ENCODE peak calls at places on chromosomes 5 and 9, in four cellular contexts. N is pancreas, W is tibial nerve, H is A549. J is an unnamed sample.
A peak's percentile ranks its signal among the peaks of the same experiment; 100 is the strongest.

GRCh38 chr9:133045132-133045531 is 14.3 kb downstream of the GTF3C5 start:
- DNase-seq in N (no peak), H (no peak), W (no peak), J (no peak)

GRCh38 chr5:118592234-118592633 is 396.1 kb downstream of the DTWD2 start:
- DNase-seq in W (no peak), N (no peak), H (no peak), J (no peak)

GRCh38 chr9:81575976-81576375 is 113.4 kb downstream of the TLE1 start:
- DNase-seq in H (no peak), N (no peak), W (no peak), J (no peak)

GRCh38 chr5:35030426-35030825 is 17.3 kb downstream of the AGXT2 start:
- DNase-seq in W (no peak), H (no peak), N (no peak), J (no peak)

GRCh38 chr5:7779663-7780030 is 71.3 kb downstream of the CFAP90 start:
- DNase-seq in W (no peak), H (no peak), N (no peak), J (no peak)

GRCh38 chr9:117224676-117225075 is 190.2 kb downstream of the ASTN2 start:
- DNase-seq in N (no peak), W (no peak), H (no peak), J (no peak)

GRCh38 chr5:1730487-1730847 is 69.2 kb downstream of the MRPL36 start:
- DNase-seq in N (no peak), H (no peak), W (no peak), J (no peak)

GRCh38 chr9:3865373-3865772 is 339.6 kb upstream of the RFX3 start:
- DNase-seq in H (no peak), N (no peak), W (no peak), J (no peak)

GRCh38 chr5:151498395-151499155 is 51.2 kb downstream of the SLC36A1 start:
- DNase-seq in H (no peak), N (no peak), W (no peak), J (no peak)

GRCh38 chr5:26833596-26833995 is 204.8 kb downstream of the CDH9 start:
- DNase-seq in N (no peak), W (no peak), H (no peak), J (no peak)

GRCh38 chr5:115069087-115069968 is 100.4 kb downstream of the TRIM36 start:
- DNase-seq in W (peak; percentile 12), N (peak; percentile 18), H (peak; percentile 33), J (no peak)

GRCh38 chr9:98502311-98502975 is 206.3 kb downstream of the GABBR2 start:
- DNase-seq in N (no peak), H (no peak), W (no peak), J (no peak)

GRCh38 chr5:80055491-80056170 is 20.5 kb downstream of the THBS4 start:
- DNase-seq in H (no peak), W (no peak), N (no peak), J (no peak)

GRCh38 chr5:110309222-110309621 is 417.2 kb downstream of the TMEM232 start:
- DNase-seq in W (no peak), H (no peak), N (no peak), J (no peak)

GRCh38 chr5:122805481-122805880 is 30.6 kb downstream of the SNX2 start:
- DNase-seq in W (no peak), H (no peak), N (no peak), J (no peak)

GRCh38 chr9:107639426-107639825 is 149.9 kb upstream of the KLF4 start:
- DNase-seq in W (no peak), N (no peak), H (no peak), J (no peak)

GRCh38 chr5:159316519-159317383 is 13.5 kb downstream of the IL12B start:
- DNase-seq in H (peak; percentile 60), N (no peak), W (peak; percentile 23), J (no peak)

GRCh38 chr5:3195991-3196390 is 399.6 kb upstream of the IRX1 start:
- DNase-seq in N (no peak), W (no peak), H (no peak), J (no peak)

GRCh38 chr5:3194684-3195083 is 400.9 kb upstream of the IRX1 start:
- DNase-seq in H (no peak), N (no peak), W (no peak), J (no peak)

GRCh38 chr5:3197237-3197636 is 398.4 kb upstream of the IRX1 start:
- DNase-seq in W (no peak), N (no peak), H (no peak), J (no peak)

GRCh38 chr5:3191585-3191984 is 404.0 kb upstream of the IRX1 start:
- DNase-seq in H (no peak), W (no peak), N (no peak), J (no peak)

DNA sequence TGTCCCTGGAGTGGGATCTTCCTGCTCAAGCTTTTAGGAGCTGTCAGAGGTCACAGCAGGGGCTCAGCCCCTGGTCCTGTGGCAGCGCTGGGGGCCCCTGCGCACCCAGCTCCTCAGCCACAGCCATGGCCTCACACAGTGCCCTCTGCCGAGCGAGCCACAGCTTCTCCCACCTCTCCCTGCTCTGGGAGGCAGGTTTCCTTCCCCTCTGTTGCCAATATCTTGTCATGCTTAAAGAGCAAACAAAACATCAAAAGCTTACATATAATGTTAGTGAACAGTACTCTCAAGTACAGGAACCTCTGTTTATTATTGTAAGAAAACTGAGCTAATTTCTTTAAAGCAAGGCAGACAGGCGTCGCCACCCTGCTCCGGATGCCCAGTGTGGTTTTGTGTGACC is 401.5 kb upstream of the IRX1 start:
- DNase-seq in W (no peak), N (no peak), H (no peak), J (no peak)
- TF ChIP-seq CTCF in W (no peak), N (no peak), H (no peak), J (no peak)

DNA sequence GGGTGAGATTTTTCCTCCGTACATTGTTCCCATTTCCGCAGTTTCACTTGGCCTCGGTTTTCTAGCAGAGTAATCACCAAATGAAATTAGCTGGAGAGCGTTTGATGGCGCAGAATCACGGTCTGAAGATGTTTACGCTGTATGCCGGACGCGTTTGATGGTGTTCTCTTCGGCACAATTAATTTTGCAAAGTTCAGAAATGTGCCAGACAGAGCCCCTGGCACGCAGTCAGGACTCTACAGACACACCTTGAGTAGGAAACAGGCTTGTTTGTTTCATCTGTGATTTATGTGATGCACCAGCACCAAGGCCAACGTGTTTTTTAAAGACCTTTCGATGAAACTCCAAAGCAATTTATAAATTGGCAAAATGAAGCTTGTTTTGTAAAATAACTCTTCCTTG is 864 bp upstream of the LIFR start:
- DNase-seq in W (no peak), N (no peak), H (no peak), J (no peak)
- H3K27ac ChIP-seq in W (peak overlapping the region; percentile 90), N (peak overlapping the region; percentile 97), H (peak overlapping the region; percentile 97), J (peak overlapping the region; percentile 97)

GRCh38 chr5:141366016-141366896 is 2.3 kb downstream of the PCDHGA5 start:
- DNase-seq in W (no peak), H (no peak), N (no peak), J (no peak)

GRCh38 chr5:141360685-141361084 is 891 bp downstream of the PCDHGB2 start:
- DNase-seq in N (no peak), H (no peak), W (no peak), J (no peak)

GRCh38 chr5:141359790-141360426 is at the start of gene PCDHGB2:
- DNase-seq in H (no peak), W (no peak), N (no peak), J (no peak)

GRCh38 chr5:141362719-141363118 is 1.2 kb upstream of the PCDHGA5 start:
- DNase-seq in N (no peak), H (no peak), W (no peak), J (no peak)

DNA sequence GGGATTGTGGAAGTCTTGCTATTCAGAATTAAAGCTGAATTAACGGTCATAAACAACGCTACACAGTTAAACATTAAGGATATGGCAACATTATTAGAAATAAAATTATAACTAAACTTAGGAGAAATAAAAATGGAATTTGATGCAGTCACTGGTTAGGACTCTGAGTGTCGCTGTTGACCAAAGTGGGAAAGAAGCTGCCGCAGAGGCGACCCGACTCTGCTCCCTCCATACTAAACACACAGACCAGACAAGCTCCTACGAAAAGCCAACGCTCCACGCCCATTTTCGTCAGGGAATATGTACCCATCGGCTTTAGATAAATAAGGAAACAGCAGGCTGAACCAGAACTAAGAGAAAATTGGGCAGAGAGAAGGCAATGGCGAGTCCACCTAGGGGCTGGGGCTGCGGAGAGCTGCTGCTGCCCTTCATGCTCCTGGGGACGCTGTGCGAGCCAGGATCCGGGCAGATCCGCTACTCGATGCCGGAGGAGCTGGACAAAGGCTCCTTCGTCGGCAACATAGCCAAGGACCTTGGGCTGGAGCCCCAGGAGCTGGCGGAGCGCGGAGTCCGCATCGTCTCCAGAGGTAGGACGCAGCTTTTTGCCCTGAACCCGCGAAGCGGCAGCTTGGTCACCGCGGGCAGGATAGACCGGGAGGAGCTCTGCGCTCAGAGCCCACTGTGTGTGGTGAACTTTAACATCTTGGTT is at the start of gene PCDHGA5:
- DNase-seq in N (no peak), H (no peak), W (no peak), J (no peak)
- H3K9me3 ChIP-seq in N (no peaks in the 10 kb centered on the region), H (peaks cover 55% of the 10 kb centered on the region), W (peaks cover 17% of the 10 kb centered on the region), J (peaks cover 84% of the 10 kb centered on the region)

GRCh38 chr9:128102861-128103588 is 24.5 kb downstream of the PTGES2 start:
- DNase-seq in W (no peak), N (peak; percentile 88), H (no peak), J (no peak)

GRCh38 chr9:128104171-128104618 is 23.3 kb downstream of the PTGES2 start:
- DNase-seq in W (no peak), N (peak; percentile 91), H (no peak), J (no peak)

GRCh38 chr9:128101690-128102089 is 25.8 kb downstream of the PTGES2 start:
- DNase-seq in H (no peak), N (no peak), W (no peak), J (no peak)

GRCh38 chr9:128102196-128102595 is 25.3 kb downstream of the PTGES2 start:
- DNase-seq in H (no peak), W (no peak), N (no peak), J (no peak)

DNA sequence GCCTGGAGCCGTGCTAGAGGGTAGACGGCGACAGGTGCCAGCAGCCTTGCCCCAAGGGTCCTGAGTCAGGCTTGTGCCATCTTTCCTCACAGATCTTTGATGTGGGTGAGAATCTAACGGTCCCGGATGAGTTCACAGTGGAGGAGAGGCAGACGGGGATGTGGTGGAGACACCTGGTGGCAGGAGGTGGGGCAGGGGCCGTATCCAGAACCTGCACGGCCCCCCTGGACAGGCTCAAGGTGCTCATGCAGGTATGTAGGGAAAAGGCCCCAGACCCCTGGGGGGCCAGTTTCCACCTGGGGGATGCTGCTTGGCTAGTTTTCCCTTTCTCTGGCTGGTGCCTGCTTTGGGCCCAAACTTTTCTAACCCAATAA is 24.0 kb downstream of the PTGES2 start:
- DNase-seq in H (no peak), W (no peak), N (no peak), J (no peak)
- TF ChIP-seq CTCF in H (peak; percentile 2), W (no peak), N (no peak), J (no peak)

DNA sequence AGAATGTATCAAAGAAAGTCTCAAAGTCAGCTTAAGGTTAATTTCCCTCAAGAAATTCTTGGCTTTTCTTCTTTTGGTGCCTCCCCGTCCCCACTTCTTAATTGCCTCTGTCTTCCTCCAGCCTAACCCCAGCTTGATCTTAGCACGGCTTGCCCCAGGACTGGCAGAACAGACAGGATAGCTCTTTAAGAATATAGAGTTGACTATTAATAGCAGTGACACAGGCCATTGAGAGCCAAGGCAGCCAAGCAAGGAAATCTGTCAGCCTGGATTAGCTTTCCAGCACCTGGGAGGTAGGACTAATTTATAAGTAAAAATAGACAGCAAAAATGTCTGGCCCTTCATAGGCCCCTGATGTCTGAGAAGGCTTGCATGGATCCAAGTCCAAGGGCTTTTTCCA is 384.6 kb upstream of the SLC30A5 start:
- DNase-seq in W (no peak), H (no peak), N (no peak), J (no peak)
- H3K27ac ChIP-seq in W (no peak overlapping the region), H (no peak overlapping the region), N (no peak overlapping the region), J (no peak overlapping the region)